ENCODE peak calls at places on chromosome 22, in five cellular contexts. W is BJ, Z is nephron progenitor cell, A is ovary, N is heart left ventricle. M is an unnamed sample.

GRCh38 chr22:35892192-35892591 is 136.4 kb downstream of the RBFOX2 start:
- DNase-seq in W (no peak), Z (no peak), A (peak; percentile 44), N (no peak), M (no peak)

GRCh38 chr22:37126383-37126782 is 16.9 kb upstream of the TMPRSS6 start:
- DNase-seq in W (no peak), Z (no peak), A (no peak), N (no peak), M (no peak)

GRCh38 chr22:37243402-37244113 is 511 bp downstream of the RAC2 start:
- DNase-seq in W (no peak), Z (no peak), A (no peak), N (no peak), M (no peak)

GRCh38 chr22:22749167-22749758 is 104.8 kb downstream of the GGTLC2 start:
- DNase-seq in W (no peak), Z (no peak), A (no peak), N (no peak), M (no peak)

GRCh38 chr22:27152033-27152432 is 494.6 kb downstream of the MIAT start:
- DNase-seq in W (no peak), Z (no peak), A (no peak), N (no peak), M (no peak)

GRCh38 chr22:27456696-27457503 is 344.7 kb downstream of the MN1 start:
- DNase-seq in W (peak; percentile 81), Z (no peak), A (no peak), N (no peak), M (no peak)

GRCh38 chr22:44885806-44886360 is 123.9 kb downstream of the PHF21B start:
- DNase-seq in W (no peak), Z (no peak), A (no peak), N (no peak), M (peak; percentile 54)

GRCh38 chr22:41563051-41563711 is 2.4 kb downstream of the CSDC2 start:
- DNase-seq in W (peak; percentile 70), Z (no peak), A (peak; percentile 89), N (no peak), M (no peak)

GRCh38 chr22:48535868-48536690 is 1291.6 kb downstream of the BRD1 start:
- DNase-seq in W (no peak), Z (no peak), A (no peak), N (no peak), M (no peak)

GRCh38 chr22:38273135-38273761 is 438 bp upstream of the TMEM184B start:
- DNase-seq in W (no peak), Z (no peak), A (no peak), N (no peak), M (no peak)

GRCh38 chr22:46030241-46030880 is 53.4 kb upstream of the WNT7B start:
- DNase-seq in W (no peak), Z (no peak), A (peak; percentile 19), N (peak; percentile 48), M (no peak)

GRCh38 chr22:36678477-36678876 is 25.1 kb downstream of the CACNG2 start:
- DNase-seq in W (no peak), Z (no peak), A (no peak), N (no peak), M (no peak)

GRCh38 chr22:45064313-45065268 is 54.8 kb upstream of the PHF21B start:
- DNase-seq in W (peak; percentile 59), Z (no peak), A (no peak), N (no peak), M (no peak)

GRCh38 chr22:43592470-43592869 is 180.7 kb downstream of the MPPED1 start:
- DNase-seq in W (no peak), Z (peak; percentile 18), A (no peak), N (no peak), M (no peak)

GRCh38 chr22:35310556-35311550 is 11.2 kb downstream of the TOM1 start:
- DNase-seq in W (no peak), Z (no peak), A (peak; percentile 10), N (no peak), M (no peak)

GRCh38 chr22:39089928-39090327 is 7.1 kb upstream of the APOBEC3H start:
- DNase-seq in W (no peak), Z (no peak), A (no peak), N (no peak), M (no peak)

GRCh38 chr22:19432092-19432844 is at the start of gene MRPL40:
- DNase-seq in W (peak; percentile 44), Z (peak; percentile 92), A (peak; percentile 89), N (peak; percentile 97), M (peak; percentile 91)
- TF ChIP-seq CTCF in W (no peak), Z (no peak), A (no peak), N (peak; percentile 28), M (no peak)

DNA sequence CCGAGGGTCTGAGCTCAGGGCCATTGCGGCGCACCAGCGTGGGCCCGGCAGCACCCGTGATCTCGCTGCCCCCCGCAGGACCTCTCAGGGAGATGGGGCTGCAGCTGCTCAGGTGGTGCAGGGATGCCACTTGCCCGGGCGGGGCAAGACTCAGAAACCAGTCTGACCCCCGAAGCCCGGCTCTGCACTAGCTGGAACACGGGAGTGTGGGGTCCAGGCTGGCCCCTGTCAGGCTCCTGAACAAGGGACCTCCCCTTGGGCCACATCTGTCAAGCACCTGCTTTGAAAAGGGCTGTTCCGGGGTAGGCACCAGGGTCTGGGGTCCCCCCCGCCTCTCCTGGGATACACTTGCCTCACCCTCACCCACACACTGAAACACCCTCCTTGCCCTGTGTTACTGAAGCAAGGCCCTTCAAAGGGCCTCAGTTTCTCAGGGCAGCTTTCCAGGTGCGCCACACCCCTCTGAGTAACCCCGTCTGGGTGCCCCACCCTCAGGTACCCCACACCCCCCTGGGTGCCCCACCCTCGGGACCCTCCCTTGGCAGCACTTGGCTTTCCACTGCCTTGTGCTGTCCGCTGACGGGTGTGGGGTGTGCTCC is 413.4 kb downstream of the TBC1D22A start:
- DNase-seq in W (no peak), Z (no peak), A (peak; percentile 15), N (peak; percentile 18), M (peak; percentile 76)
- TF ChIP-seq CTCF in W (no peak), Z (no peak), A (no peak), N (no peak), M (no peak)

GRCh38 chr22:23889620-23890019 is 4.6 kb upstream of the MIF start:
- DNase-seq in W (no peak), Z (no peak), A (no peak), N (no peak), M (no peak)

GRCh38 chr22:23892130-23892529 is 2.1 kb upstream of the MIF start:
- DNase-seq in W (no peak), Z (no peak), A (no peak), N (no peak), M (no peak)

GRCh38 chr22:23891726-23892125 is 2.5 kb upstream of the MIF start:
- DNase-seq in W (no peak), Z (no peak), A (no peak), N (no peak), M (no peak)

GRCh38 chr22:23892626-23893445 is 1.3 kb upstream of the MIF start:
- DNase-seq in W (no peak), Z (no peak), A (no peak), N (no peak), M (no peak)

GRCh38 chr22:23888615-23889401 is 5.4 kb upstream of the MIF start:
- DNase-seq in W (no peak), Z (no peak), A (no peak), N (no peak), M (no peak)
- TF ChIP-seq CTCF in W (peak; percentile 19), Z (no peak), A (no peak), N (no peak), M (no peak)

GRCh38 chr22:29998627-29999026 is 81.6 kb upstream of the HORMAD2 start:
- DNase-seq in W (no peak), Z (no peak), A (no peak), N (no peak), M (no peak)

GRCh38 chr22:29997516-29997915 is 82.7 kb upstream of the HORMAD2 start:
- DNase-seq in W (no peak), Z (no peak), A (no peak), N (no peak), M (no peak)

GRCh38 chr22:29994941-29995340 is 85.3 kb upstream of the HORMAD2 start:
- DNase-seq in W (no peak), Z (no peak), A (no peak), N (no peak), M (no peak)

GRCh38 chr22:29992341-29993275 is 87.7 kb upstream of the HORMAD2 start:
- DNase-seq in W (no peak), Z (no peak), A (no peak), N (no peak), M (no peak)

GRCh38 chr22:29994027-29994715 is 86.1 kb upstream of the HORMAD2 start:
- DNase-seq in W (peak; percentile 38), Z (no peak), A (no peak), N (no peak), M (no peak)
- TF ChIP-seq CTCF in W (peak; percentile 18), Z (no peak), A (no peak), N (no peak), M (no peak)

GRCh38 chr22:30552719-30553118 is 6.2 kb upstream of the SEC14L6 start:
- DNase-seq in W (no peak), Z (no peak), A (no peak), N (no peak), M (no peak)

GRCh38 chr22:30556388-30556787 is 9.8 kb upstream of the SEC14L6 start:
- DNase-seq in W (no peak), Z (no peak), A (no peak), N (no peak), M (no peak)

GRCh38 chr22:30553971-30554370 is 7.4 kb upstream of the SEC14L6 start:
- DNase-seq in W (no peak), Z (no peak), A (no peak), N (no peak), M (no peak)

GRCh38 chr22:30557243-30557642 is 10.7 kb upstream of the SEC14L6 start:
- DNase-seq in W (no peak), Z (no peak), A (no peak), N (no peak), M (no peak)

DNA sequence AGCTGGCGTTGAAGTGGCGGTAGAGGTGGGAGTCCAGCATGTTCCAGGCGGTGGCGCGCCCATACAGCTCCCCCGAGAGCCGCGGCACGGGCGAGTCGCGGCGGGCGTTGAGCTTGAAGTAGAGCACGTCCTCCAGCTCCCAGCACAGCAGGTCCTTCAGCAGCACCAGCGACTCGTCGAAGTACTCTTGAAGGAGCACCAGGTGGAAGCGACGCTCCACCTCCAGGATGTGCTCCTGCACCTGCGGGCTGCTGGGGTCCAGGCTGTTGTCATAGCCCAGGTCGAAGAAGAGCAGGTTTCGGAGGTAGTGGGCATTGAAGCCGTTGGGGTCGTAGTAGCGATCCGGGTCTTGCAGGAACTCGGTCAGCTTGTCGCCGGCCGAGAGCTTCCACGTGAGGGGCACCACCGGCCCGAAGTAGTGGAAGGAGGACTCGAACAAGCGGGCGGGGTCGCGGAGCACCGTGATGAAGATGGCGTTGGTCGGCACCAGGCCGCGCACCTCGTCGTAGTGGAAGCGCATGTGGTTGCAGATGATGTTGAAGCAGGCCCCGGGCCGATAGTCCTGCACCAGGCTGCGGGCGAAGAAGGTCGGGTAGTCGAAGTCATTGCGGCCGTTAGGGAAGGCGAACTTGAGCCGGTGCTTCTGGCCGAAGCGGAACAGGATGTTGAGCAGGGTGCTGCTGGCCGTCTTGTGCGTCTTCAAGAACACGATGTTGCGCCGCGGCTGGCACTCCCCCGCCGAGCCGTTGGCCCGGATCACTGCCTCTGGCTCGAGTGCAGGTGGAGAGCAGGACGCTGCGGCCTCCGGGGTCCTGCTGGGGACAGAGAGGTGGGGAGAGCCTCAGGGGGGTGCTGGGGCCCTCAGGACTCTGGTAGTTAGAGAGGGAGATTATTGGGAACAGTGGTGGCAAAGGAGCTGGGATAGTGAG is 9.0 kb upstream of the SEC14L6 start:
- DNase-seq in W (no peak), Z (no peak), A (no peak), N (no peak), M (no peak)
- TF ChIP-seq CTCF in W (no peak), Z (no peak), A (no peak), N (no peak), M (no peak)

M was measured in lower leg skin.